ENCODE peak calls at places on chromosomes 6 and 20, in eight cellular contexts. Q, C, J, T, H, P, U and N are unnamed samples.

GRCh38 chr6:154343473-154344308 is 12.9 kb downstream of the IPCEF1 start:
- DNase-seq in Q (no peak), C (no peak), J (no peak), T (peak; percentile 80), H (no peak), P (peak; percentile 40), U (no peak), N (no peak)

GRCh38 chr6:149095842-149096241 is 221.7 kb upstream of the TAB2 start:
- DNase-seq in Q (no peak), C (no peak), J (no peak), T (no peak), H (no peak), P (no peak), U (no peak), N (no peak)

GRCh38 chr6:150346346-150346745 is 22.5 kb upstream of the IYD start:
- DNase-seq in Q (no peak), C (no peak), J (no peak), T (no peak), H (no peak), P (no peak), U (no peak), N (no peak)

GRCh38 chr6:45724511-45724910 is 291.1 kb downstream of the CLIC5 start:
- DNase-seq in Q (no peak), C (no peak), J (no peak), T (no peak), H (no peak), P (no peak), U (no peak), N (no peak)

GRCh38 chr20:6471110-6471647 is 296.3 kb upstream of the BMP2 start:
- DNase-seq in Q (no peak), C (no peak), J (no peak), T (no peak), H (no peak), P (no peak), U (no peak), N (no peak)

GRCh38 chr6:43481075-43481474 is 3.7 kb downstream of the TJAP1 start:
- DNase-seq in Q (no peak), C (no peak), J (no peak), T (no peak), H (no peak), P (no peak), U (peak; percentile 37), N (no peak)

GRCh38 chr6:137872071-137872470 is 5.0 kb downstream of the TNFAIP3 start:
- DNase-seq in Q (no peak), C (no peak), J (no peak), T (no peak), H (no peak), P (no peak), U (no peak), N (no peak)

GRCh38 chr6:139271056-139271455 is 20.7 kb downstream of the TXLNB start:
- DNase-seq in Q (no peak), C (peak; percentile 80), J (no peak), T (no peak), H (no peak), P (no peak), U (no peak), N (no peak)

GRCh38 chr20:57892471-57892870 is 182.7 kb upstream of the PMEPA1 start:
- DNase-seq in Q (no peak), C (no peak), J (no peak), T (no peak), H (no peak), P (no peak), U (no peak), N (no peak)

GRCh38 chr6:2952557-2953095 is 18.7 kb downstream of the SERPINB6 start:
- DNase-seq in Q (peak; percentile 75), C (peak; percentile 82), J (peak; percentile 60), T (peak; percentile 75), H (peak; percentile 92), P (peak; percentile 67), U (peak; percentile 43), N (peak; percentile 62)

GRCh38 chr6:109091314-109092009 is 3.2 kb downstream of the SESN1 start:
- DNase-seq in Q (no peak), C (no peak), J (no peak), T (no peak), H (no peak), P (no peak), U (no peak), N (no peak)

GRCh38 chr20:61251529-61252393 is at the start of gene CDH4:
- DNase-seq in Q (no peak), C (no peak), J (no peak), T (no peak), H (no peak), P (peak; percentile 63), U (no peak), N (no peak)

GRCh38 chr20:62994850-62995249 is 11.9 kb downstream of the BHLHE23 start:
- DNase-seq in Q (no peak), C (no peak), J (no peak), T (no peak), H (no peak), P (no peak), U (no peak), N (no peak)

GRCh38 chr6:5866547-5867051 is 140.1 kb downstream of the NRN1 start:
- DNase-seq in Q (no peak), C (peak; percentile 11), J (no peak), T (peak; percentile 27), H (no peak), P (no peak), U (peak; percentile 43), N (no peak)

GRCh38 chr6:144548525-144548924 is 263.4 kb downstream of the UTRN start:
- DNase-seq in Q (no peak), C (no peak), J (no peak), T (no peak), H (no peak), P (no peak), U (no peak), N (no peak)

GRCh38 chr6:20703049-20703448 is 168.8 kb downstream of the CDKAL1 start:
- DNase-seq in Q (no peak), C (no peak), J (no peak), T (no peak), H (no peak), P (no peak), U (no peak), N (no peak)

GRCh38 chr20:48898210-48898609 is 23.3 kb upstream of the ARFGEF2 start:
- DNase-seq in Q (no peak), C (no peak), J (no peak), T (no peak), H (no peak), P (no peak), U (no peak), N (no peak)

GRCh38 chr6:36997811-36998722 is 7.4 kb upstream of the FGD2 start:
- DNase-seq in Q (no peak), C (no peak), J (no peak), T (peak; percentile 82), H (no peak), P (peak; percentile 51), U (no peak), N (peak; percentile 18)